ENCODE peak calls at places on chromosomes 5 and 9, in nine cellular contexts. One of them, this sample, is unnamed.

GRCh38 chr9:114218264-114219120 is 63.2 kb downstream of the COL27A1 start:
- DNase-seq in HTR-8/SVneo: no peak
- DNase-seq in HEK293T: no peak
- DNase-seq in NCI-H510A: no peak
- DNase-seq in dermis microvascular lymphatic vessel endothelial cell: peak
- DNase-seq in ureter: no peak
- DNase-seq in Right ventricle myocardium inferior: no peak
- DNase-seq in EL: peak
- DNase-seq in transverse colon: no peak
- DNase-seq in this sample: no peak

GRCh38 chr5:55921617-55922016 is 70.5 kb downstream of the IL31RA start:
- DNase-seq in ureter: no peak
- DNase-seq in Right ventricle myocardium inferior: no peak
- DNase-seq in EL: no peak
- DNase-seq in HEK293T: no peak
- DNase-seq in dermis microvascular lymphatic vessel endothelial cell: no peak
- DNase-seq in transverse colon: no peak
- DNase-seq in HTR-8/SVneo: no peak
- DNase-seq in NCI-H510A: no peak
- DNase-seq in this sample: no peak

GRCh38 chr9:93132287-93132927 is 1.6 kb downstream of the NINJ1 start:
- DNase-seq in NCI-H510A: no peak
- DNase-seq in Right ventricle myocardium inferior: peak
- DNase-seq in dermis microvascular lymphatic vessel endothelial cell: no peak
- DNase-seq in EL: peak
- DNase-seq in HEK293T: no peak
- DNase-seq in ureter: peak
- DNase-seq in HTR-8/SVneo: no peak
- DNase-seq in transverse colon: peak
- DNase-seq in this sample: no peak

GRCh38 chr5:106865279-106865678 is 805.5 kb downstream of the EFNA5 start:
- DNase-seq in transverse colon: no peak
- DNase-seq in ureter: no peak
- DNase-seq in HTR-8/SVneo: no peak
- DNase-seq in dermis microvascular lymphatic vessel endothelial cell: no peak
- DNase-seq in NCI-H510A: no peak
- DNase-seq in EL: no peak
- DNase-seq in HEK293T: no peak
- DNase-seq in Right ventricle myocardium inferior: no peak
- DNase-seq in this sample: no peak

GRCh38 chr9:100351508-100351907 is 1.2 kb downstream of the TEX10 start:
- DNase-seq in HTR-8/SVneo: no peak
- DNase-seq in dermis microvascular lymphatic vessel endothelial cell: no peak
- DNase-seq in Right ventricle myocardium inferior: no peak
- DNase-seq in ureter: no peak
- DNase-seq in NCI-H510A: no peak
- DNase-seq in EL: no peak
- DNase-seq in HEK293T: no peak
- DNase-seq in transverse colon: no peak
- DNase-seq in this sample: no peak

GRCh38 chr9:97874617-97875016 is 21.6 kb downstream of the FOXE1 start:
- DNase-seq in HEK293T: no peak
- DNase-seq in HTR-8/SVneo: no peak
- DNase-seq in ureter: no peak
- DNase-seq in transverse colon: no peak
- DNase-seq in EL: no peak
- DNase-seq in dermis microvascular lymphatic vessel endothelial cell: no peak
- DNase-seq in Right ventricle myocardium inferior: no peak
- DNase-seq in NCI-H510A: no peak
- DNase-seq in this sample: no peak

GRCh38 chr9:93120846-93121315 is 13.2 kb downstream of the NINJ1 start:
- DNase-seq in transverse colon: no peak
- DNase-seq in Right ventricle myocardium inferior: peak
- DNase-seq in dermis microvascular lymphatic vessel endothelial cell: no peak
- DNase-seq in HEK293T: no peak
- DNase-seq in EL: no peak
- DNase-seq in NCI-H510A: no peak
- DNase-seq in ureter: peak
- DNase-seq in HTR-8/SVneo: no peak
- DNase-seq in this sample: no peak

GRCh38 chr5:54996476-54996875 is 11.1 kb upstream of the ESM1 start:
- DNase-seq in transverse colon: no peak
- DNase-seq in ureter: no peak
- DNase-seq in NCI-H510A: no peak
- DNase-seq in EL: no peak
- DNase-seq in HTR-8/SVneo: no peak
- DNase-seq in dermis microvascular lymphatic vessel endothelial cell: peak
- DNase-seq in HEK293T: no peak
- DNase-seq in Right ventricle myocardium inferior: no peak
- DNase-seq in this sample: no peak

GRCh38 chr9:125360621-125361020 is 99.0 kb downstream of the GAPVD1 start:
- DNase-seq in dermis microvascular lymphatic vessel endothelial cell: no peak
- DNase-seq in EL: no peak
- DNase-seq in NCI-H510A: no peak
- DNase-seq in transverse colon: no peak
- DNase-seq in ureter: no peak
- DNase-seq in HTR-8/SVneo: no peak
- DNase-seq in Right ventricle myocardium inferior: no peak
- DNase-seq in HEK293T: no peak
- DNase-seq in this sample: no peak

GRCh38 chr5:1133510-1134255 is 21.8 kb upstream of the SLC12A7 start:
- DNase-seq in NCI-H510A: no peak
- DNase-seq in HEK293T: no peak
- DNase-seq in HTR-8/SVneo: no peak
- DNase-seq in ureter: no peak
- DNase-seq in EL: no peak
- DNase-seq in Right ventricle myocardium inferior: peak
- DNase-seq in transverse colon: no peak
- DNase-seq in dermis microvascular lymphatic vessel endothelial cell: no peak
- DNase-seq in this sample: no peak

GRCh38 chr9:129851821-129852220 is 16.6 kb downstream of the USP20 start:
- DNase-seq in ureter: no peak
- DNase-seq in HTR-8/SVneo: no peak
- DNase-seq in NCI-H510A: no peak
- DNase-seq in EL: no peak
- DNase-seq in HEK293T: no peak
- DNase-seq in dermis microvascular lymphatic vessel endothelial cell: no peak
- DNase-seq in Right ventricle myocardium inferior: peak
- DNase-seq in transverse colon: no peak
- DNase-seq in this sample: no peak

GRCh38 chr9:121625590-121625989 is 25.8 kb upstream of the DAB2IP start:
- DNase-seq in dermis microvascular lymphatic vessel endothelial cell: no peak
- DNase-seq in HTR-8/SVneo: no peak
- DNase-seq in Right ventricle myocardium inferior: no peak
- DNase-seq in EL: no peak
- DNase-seq in NCI-H510A: no peak
- DNase-seq in ureter: no peak
- DNase-seq in HEK293T: no peak
- DNase-seq in transverse colon: no peak
- DNase-seq in this sample: no peak

This sample was measured in SHP77.